ENCODE peak calls at places on chromosomes 4 and X, in eight cellular contexts. F, D, X, J, S, R, T and U are unnamed samples.

GRCh38 chrX:36913551-36913950 is 94.6 kb upstream of the FAM47C start:
- DNase-seq in S (no peak), J (no peak), R (no peak), T (no peak), D (no peak), F (no peak), X (no peak), U (no peak)

GRCh38 chr4:104494161-104494560 is 533 bp downstream of the CXXC4 start:
- DNase-seq in T (no peak), J (peak), F (no peak), X (no peak), D (no peak), S (no peak), R (no peak), U (no peak)

GRCh38 chrX:56813318-56813837 is 84.3 kb downstream of the NBDY start:
- DNase-seq in X (no peak), S (no peak), T (peak), D (no peak), R (no peak), F (no peak), J (peak), U (peak)

GRCh38 chrX:55924574-55924973 is 207.0 kb downstream of the RRAGB start:
- DNase-seq in T (no peak), J (no peak), R (no peak), D (no peak), X (no peak), S (no peak), F (no peak), U (no peak)

GRCh38 chr4:141131738-141132688 is 1.3 kb downstream of the RNF150 start:
- DNase-seq in D (no peak), F (no peak), J (no peak), T (no peak), X (peak), S (peak), R (peak), U (peak)

GRCh38 chr4:38119663-38120374 is 159.6 kb downstream of the PTTG2 start:
- DNase-seq in T (peak), J (no peak), F (no peak), R (no peak), D (no peak), S (no peak), X (no peak), U (peak)

GRCh38 chrX:9927638-9928037 is 39.5 kb upstream of the CLDN34 start:
- DNase-seq in J (no peak), D (no peak), F (no peak), X (no peak), S (no peak), T (no peak), R (no peak), U (no peak)

GRCh38 chrX:108946531-108946930 is 210.2 kb upstream of the IRS4 start:
- DNase-seq in J (no peak), X (no peak), D (no peak), F (no peak), R (no peak), T (no peak), S (no peak), U (no peak)

GRCh38 chr4:154164931-154165839 is 326.4 kb downstream of the DCHS2 start:
- DNase-seq in S (no peak), X (no peak), J (peak), F (no peak), R (no peak), D (no peak), T (peak), U (peak)

GRCh38 chr4:26204911-26205368 is 115.9 kb upstream of the RBPJ start:
- DNase-seq in X (peak), D (no peak), T (no peak), S (peak), J (no peak), R (no peak), F (no peak), U (no peak)

GRCh38 chrX:3286196-3286920 is 60.1 kb downstream of the MXRA5 start:
- DNase-seq in T (peak), D (no peak), X (no peak), F (no peak), R (no peak), S (no peak), J (peak), U (peak)

GRCh38 chr4:6560416-6561172 is 14.4 kb upstream of the MAN2B2 start:
- DNase-seq in J (no peak), T (no peak), F (no peak), S (peak), R (no peak), D (no peak), X (no peak), U (peak)

GRCh38 chr4:35608205-35608604 is 636.1 kb downstream of the ARAP2 start:
- DNase-seq in J (no peak), D (no peak), X (no peak), S (no peak), R (no peak), T (no peak), F (no peak), U (no peak)

GRCh38 chr4:103634236-103634635 is 85.5 kb downstream of the TACR3 start:
- DNase-seq in D (no peak), T (no peak), S (no peak), F (no peak), X (no peak), R (no peak), J (no peak), U (no peak)

GRCh38 chr4:91502365-91502764 is 801.4 kb upstream of the GRID2 start:
- DNase-seq in X (no peak), T (no peak), D (no peak), F (no peak), J (peak), S (no peak), R (no peak), U (peak)

DNA sequence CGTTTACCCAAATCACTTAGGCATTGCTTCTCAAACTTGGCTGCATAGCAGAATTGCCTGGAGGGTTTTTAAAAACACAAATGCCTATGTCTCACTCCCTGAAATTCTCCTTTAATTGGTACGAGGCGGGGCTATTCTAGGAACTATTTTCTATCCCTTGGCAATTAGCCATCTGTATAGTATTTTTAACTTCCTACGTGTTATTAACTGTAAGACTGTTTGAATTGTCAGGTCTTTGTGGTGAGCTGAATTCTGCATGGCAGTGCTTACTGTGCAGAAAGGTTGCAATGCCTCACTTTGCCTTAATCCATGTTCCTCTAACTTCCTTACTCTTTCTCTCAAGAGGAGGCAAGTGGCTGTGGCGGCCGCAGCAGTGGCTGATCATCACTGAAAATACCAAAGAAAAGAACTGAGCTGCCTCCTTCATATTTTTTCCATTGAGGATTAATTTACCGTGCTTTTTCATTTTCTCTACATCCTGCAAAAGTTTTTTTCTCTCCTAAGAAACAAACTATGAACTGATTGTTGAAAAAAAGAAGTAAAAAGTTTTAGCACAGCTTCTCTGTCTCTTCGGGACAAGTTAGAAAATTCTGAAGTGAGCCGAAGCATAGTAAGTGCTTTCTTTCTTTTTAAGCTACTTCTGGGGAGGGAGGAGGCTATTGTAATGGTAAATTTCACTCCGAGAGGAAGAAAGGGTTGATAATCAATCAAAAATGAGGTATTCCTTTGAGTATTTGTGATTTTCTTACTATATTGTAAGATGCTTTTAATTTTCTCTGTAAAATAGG is at the start of gene SHROOM3:
- DNase-seq in F (no peak), R (no peak), J (no peak), S (no peak), T (peak), D (no peak), X (no peak), U (peak)
- H3K4me3 ChIP-seq in F (no peak), R (no peak), J (peak), S (no peak), T (no peak), D (peak), X (no peak), U (no peak)

GRCh38 chrX:65017464-65017863 is 41.2 kb upstream of the ZC4H2 start:
- DNase-seq in J (no peak), X (no peak), R (no peak), F (no peak), D (no peak), T (peak), S (no peak), U (no peak)
- TF ChIP-seq CTCF in J (no peak), X (no peak), R (no peak), F (no peak), D (no peak), T (no peak), S (no peak), U (no peak)

DNA sequence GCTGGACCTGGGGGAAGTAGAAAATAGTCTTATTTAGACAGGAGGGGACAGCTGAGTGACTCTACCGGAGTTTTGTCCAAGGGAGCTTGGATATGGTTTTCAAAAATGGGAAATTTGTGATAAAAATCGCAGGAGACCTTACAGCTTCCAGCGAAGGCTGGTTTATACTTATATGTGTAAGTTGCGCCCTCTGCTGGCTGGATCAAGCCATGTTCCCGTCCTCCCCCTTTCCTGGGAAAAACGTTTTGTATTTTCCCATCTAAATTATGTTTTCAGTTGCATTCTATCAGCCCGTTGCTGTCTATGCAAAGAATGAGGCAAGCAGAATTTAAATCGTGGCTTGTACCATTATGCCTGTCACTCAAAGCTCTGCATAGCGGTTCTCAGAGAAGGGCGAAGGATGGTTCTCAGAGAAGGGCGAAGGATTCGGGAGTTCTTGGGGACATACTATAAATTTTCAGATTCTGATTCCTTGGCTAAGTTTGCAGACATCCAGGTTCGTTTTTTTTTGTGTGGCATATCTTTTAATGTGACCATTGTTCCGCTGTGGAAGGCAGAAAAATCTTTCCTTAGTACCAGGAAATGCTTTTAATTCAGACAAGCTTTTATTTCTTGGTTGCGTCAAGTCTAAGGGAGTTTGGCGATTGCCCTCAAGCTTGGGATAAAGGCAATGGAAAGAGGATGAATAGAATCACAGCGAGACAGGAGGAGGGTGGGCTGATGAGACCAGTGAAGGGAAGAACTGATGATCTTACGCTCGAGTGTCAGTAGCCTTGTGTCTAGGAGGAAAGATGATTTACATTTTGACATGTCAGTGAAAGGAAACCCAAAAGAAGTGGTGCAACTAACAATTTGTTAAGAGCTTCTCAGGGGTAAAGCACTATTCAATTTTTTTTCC is 128.5 kb upstream of the ARX start:
- DNase-seq in D (peak), R (peak), F (peak), T (peak), J (peak), X (no peak), S (no peak), U (peak)
- H3K4me3 ChIP-seq in D (no peak), R (no peak), F (no peak), T (no peak), J (peak), X (no peak), S (no peak), U (no peak)

GRCh38 chr4:120920666-120921065 is 1.9 kb downstream of the PRDM5 start:
- DNase-seq in X (no peak), J (no peak), R (no peak), D (no peak), F (no peak), T (no peak), S (no peak), U (no peak)

GRCh38 chr4:120921456-120922389 is 803 bp downstream of the PRDM5 start:
- DNase-seq in T (peak), X (peak), R (peak), J (peak), D (peak), S (peak), F (no peak), U (peak)

GRCh38 chr4:120923201-120923522 is 636 bp upstream of the PRDM5 start:
- DNase-seq in T (no peak), R (no peak), J (no peak), F (no peak), X (no peak), D (no peak), S (no peak), U (no peak)

GRCh38 chr4:120924931-120925330 is 2.4 kb upstream of the PRDM5 start:
- DNase-seq in J (no peak), R (no peak), F (no peak), T (no peak), X (no peak), D (no peak), S (no peak), U (no peak)

DNA sequence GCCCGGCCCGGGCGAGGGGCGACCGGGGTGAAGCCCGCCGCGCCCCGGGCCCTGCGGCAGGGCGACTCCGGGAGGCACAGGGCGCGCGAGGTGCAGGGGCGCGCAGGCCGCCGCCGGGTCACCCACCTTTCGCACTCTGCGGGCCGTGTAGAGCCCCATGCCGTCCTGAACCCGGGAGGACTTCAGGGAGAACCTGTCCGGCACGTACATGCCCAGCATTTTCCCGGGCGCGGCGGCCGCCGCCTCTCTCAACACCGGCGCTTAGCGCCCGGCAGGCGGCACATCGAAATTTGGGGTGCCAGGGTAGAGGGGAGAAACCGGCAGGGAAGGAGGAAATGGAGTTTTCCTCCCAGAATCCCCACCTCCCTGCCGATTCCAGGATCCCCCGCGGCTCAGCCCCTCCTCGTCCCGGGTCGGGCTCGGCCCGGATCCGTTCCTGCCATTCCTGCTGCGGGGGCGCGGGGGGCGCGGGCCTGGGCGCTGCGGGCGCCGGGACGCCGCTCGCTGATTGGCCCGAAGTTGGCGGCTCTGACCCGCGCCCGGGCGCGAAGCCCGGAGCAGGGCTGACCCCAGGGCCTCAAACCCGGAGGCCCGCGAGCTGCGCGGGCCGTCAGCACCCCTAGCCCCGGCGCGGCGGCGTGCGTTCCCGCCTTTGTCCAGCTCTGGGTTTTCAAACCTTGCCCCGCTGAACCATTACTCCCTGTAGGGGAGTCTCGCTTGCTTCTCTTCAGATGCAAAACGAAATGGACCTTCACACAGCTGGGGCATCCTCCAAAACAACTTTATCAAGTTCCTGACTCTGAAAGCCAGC is at the start of gene PRDM5:
- DNase-seq in X (peak), R (peak), T (peak), F (no peak), J (peak), D (peak), S (peak), U (peak)
- TF ChIP-seq CTCF in X (peak), R (no peak), T (peak), F (no peak), J (peak), D (peak), S (peak), U (peak)

GRCh38 chr4:112127048-112127637 is 18.1 kb upstream of the FAM241A start:
- DNase-seq in T (no peak), R (no peak), J (no peak), S (no peak), X (no peak), F (no peak), D (no peak), U (peak)

GRCh38 chr4:112130903-112131302 is 14.4 kb upstream of the FAM241A start:
- DNase-seq in S (no peak), J (no peak), X (no peak), T (no peak), F (no peak), D (no peak), R (no peak), U (peak)

GRCh38 chr4:112125416-112125815 is 19.8 kb upstream of the FAM241A start:
- DNase-seq in J (no peak), X (no peak), D (no peak), T (no peak), R (no peak), S (no peak), F (no peak), U (no peak)

GRCh38 chr4:112128452-112128851 is 16.8 kb upstream of the FAM241A start:
- DNase-seq in F (no peak), S (no peak), J (no peak), D (no peak), X (no peak), T (no peak), R (no peak), U (no peak)

DNA sequence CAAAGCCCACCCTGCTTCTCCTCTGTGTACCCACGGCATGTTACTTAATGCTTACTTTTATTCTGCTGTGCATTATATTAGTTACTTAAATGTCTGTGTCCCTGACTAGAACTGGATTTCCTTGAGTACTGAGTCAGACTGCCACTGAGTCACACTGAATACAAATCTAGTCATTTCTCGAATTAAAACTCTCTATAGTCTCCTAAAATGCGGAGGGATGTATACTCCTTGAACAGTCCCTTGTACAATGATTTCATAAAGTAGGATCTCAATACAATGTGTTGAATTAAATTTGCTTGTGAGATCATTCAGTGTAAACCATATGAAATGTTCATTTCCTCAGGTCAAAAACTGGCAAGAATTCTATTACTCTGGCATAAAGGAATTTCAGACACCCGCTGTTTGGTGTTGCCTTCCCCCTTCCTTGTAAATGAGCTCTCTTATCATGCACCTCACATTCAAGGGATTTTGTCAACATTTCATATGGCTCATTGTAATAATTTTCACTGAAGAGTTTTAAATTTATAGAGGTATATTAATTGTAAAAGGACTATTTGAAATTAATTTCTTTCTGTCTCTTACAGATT is 17.4 kb upstream of the FAM241A start:
- DNase-seq in R (no peak), D (no peak), J (no peak), S (no peak), X (no peak), F (no peak), T (no peak), U (peak)
- H3K4me3 ChIP-seq in R (no peak), D (no peak), J (no peak), S (no peak), X (no peak), F (no peak), T (no peak), U (no peak)

GRCh38 chrX:40261955-40262596 is 164.3 kb upstream of the BCOR start:
- DNase-seq in X (no peak), F (no peak), J (peak), T (peak), D (peak), S (no peak), R (no peak), U (peak)

GRCh38 chrX:40258909-40259308 is 161.2 kb upstream of the BCOR start:
- DNase-seq in J (no peak), T (no peak), X (no peak), R (no peak), F (no peak), D (no peak), S (no peak), U (no peak)

GRCh38 chrX:40260123-40260751 is 162.5 kb upstream of the BCOR start:
- DNase-seq in R (no peak), S (no peak), T (peak), F (no peak), D (peak), J (peak), X (no peak), U (peak)

GRCh38 chrX:40266490-40267333 is 169.0 kb upstream of the BCOR start:
- DNase-seq in D (peak), T (peak), J (peak), F (peak), S (peak), R (peak), X (peak), U (peak)

DNA sequence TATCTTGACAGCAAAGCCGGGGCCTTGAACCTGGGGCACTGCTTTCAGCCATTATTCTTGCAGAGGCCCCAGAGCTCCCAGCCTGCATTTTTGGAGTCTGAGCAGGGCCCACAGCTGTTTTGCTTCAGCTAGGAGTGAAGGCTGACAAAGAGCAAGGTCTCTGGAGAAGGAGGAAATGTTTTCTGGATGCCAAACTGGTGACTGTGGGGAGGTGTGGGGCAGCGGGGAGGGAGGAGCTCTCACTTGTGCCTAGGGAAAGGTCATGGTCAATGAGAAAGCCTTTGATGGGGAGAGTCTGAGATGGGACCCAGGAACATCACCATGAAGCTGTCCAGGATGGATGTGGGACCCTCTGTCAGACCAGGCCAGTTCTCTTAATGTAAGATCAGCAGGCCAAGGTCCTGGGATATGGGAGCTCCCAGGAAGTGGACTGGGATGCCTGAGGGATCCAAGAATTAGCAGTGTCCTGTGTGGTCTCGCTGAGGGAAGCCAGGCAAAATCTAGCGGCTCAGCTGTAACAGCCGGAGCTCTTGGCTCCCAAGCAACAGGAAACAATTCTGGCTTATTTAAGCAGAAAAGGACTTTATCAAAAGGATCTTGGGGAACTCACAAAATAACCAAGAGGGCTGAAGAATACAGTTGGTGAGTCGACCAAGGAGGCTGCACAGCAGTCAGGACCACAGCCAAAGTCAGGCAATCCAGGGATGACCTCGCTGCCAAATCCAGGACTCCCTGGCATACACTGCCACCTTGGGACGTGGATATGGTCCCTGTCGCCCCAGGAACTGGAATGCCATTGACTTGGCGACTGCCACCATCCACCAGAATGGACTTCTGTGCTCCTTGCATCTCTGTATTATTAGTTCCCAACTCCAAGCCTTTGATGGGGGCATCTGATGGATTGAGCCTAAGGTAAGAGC is 165.1 kb upstream of the BCOR start:
- DNase-seq in T (peak), F (no peak), S (no peak), J (peak), D (no peak), X (no peak), R (no peak), U (peak)
- TF ChIP-seq CTCF in T (no peak), F (no peak), S (no peak), J (no peak), D (no peak), X (no peak), R (no peak), U (no peak)